ENCODE peak calls at places on chromosomes 13 and 19, in four cellular contexts. One of them, this sample, is unnamed.

GRCh38 chr13:25214371-25215252 is 42.5 kb upstream of the AMER2 start:
- DNase-seq in upper lobe of right lung: no peak
- DNase-seq in heart left ventricle: no peak
- DNase-seq in pancreas: no peak
- DNase-seq in this sample: peak; percentile 25

GRCh38 chr13:31588331-31588730 is 151.0 kb upstream of the RXFP2 start:
- DNase-seq in upper lobe of right lung: no peak
- DNase-seq in heart left ventricle: no peak
- DNase-seq in pancreas: no peak
- DNase-seq in this sample: no peak

GRCh38 chr13:61002686-61003085 is 413.0 kb downstream of the PCDH20 start:
- DNase-seq in pancreas: no peak
- DNase-seq in heart left ventricle: no peak
- DNase-seq in upper lobe of right lung: no peak
- DNase-seq in this sample: no peak

GRCh38 chr19:49801966-49802661 is 11.0 kb downstream of the FUZ start:
- DNase-seq in heart left ventricle: peak; percentile 94
- DNase-seq in upper lobe of right lung: no peak
- DNase-seq in pancreas: peak; percentile 96
- DNase-seq in this sample: no peak

GRCh38 chr13:33353210-33353609 is 67.7 kb upstream of the STARD13 start:
- DNase-seq in heart left ventricle: peak; percentile 67
- DNase-seq in upper lobe of right lung: peak; percentile 84
- DNase-seq in pancreas: no peak
- DNase-seq in this sample: no peak

GRCh38 chr13:105144936-105145335 is 1390.5 kb downstream of the EFNB2 start:
- DNase-seq in pancreas: no peak
- DNase-seq in heart left ventricle: no peak
- DNase-seq in upper lobe of right lung: no peak
- DNase-seq in this sample: no peak

GRCh38 chr13:113860579-113861432 is 3.1 kb downstream of the GAS6 start:
- DNase-seq in pancreas: peak; percentile 76
- DNase-seq in upper lobe of right lung: peak; percentile 80
- DNase-seq in heart left ventricle: peak; percentile 58
- DNase-seq in this sample: no peak

GRCh38 chr13:109510036-109510435 is 276.3 kb downstream of the IRS2 start:
- DNase-seq in upper lobe of right lung: no peak
- DNase-seq in pancreas: no peak
- DNase-seq in heart left ventricle: no peak
- DNase-seq in this sample: no peak

GRCh38 chr13:114027046-114027760 is 53.3 kb upstream of the C13orf46 start:
- DNase-seq in heart left ventricle: peak; percentile 80
- DNase-seq in pancreas: peak; percentile 61
- DNase-seq in upper lobe of right lung: no peak
- DNase-seq in this sample: no peak

GRCh38 chr19:46753420-46754155 is 7.3 kb upstream of the STRN4 start:
- DNase-seq in heart left ventricle: no peak
- DNase-seq in pancreas: peak; percentile 77
- DNase-seq in upper lobe of right lung: no peak
- DNase-seq in this sample: no peak

GRCh38 chr13:81406639-81407292 is 1065.8 kb upstream of the SPRY2 start:
- DNase-seq in heart left ventricle: no peak
- DNase-seq in upper lobe of right lung: no peak
- DNase-seq in pancreas: no peak
- DNase-seq in this sample: no peak

GRCh38 chr19:41189425-41190065 is 3.5 kb upstream of the CYP2S1 start:
- DNase-seq in upper lobe of right lung: no peak
- DNase-seq in heart left ventricle: no peak
- DNase-seq in pancreas: no peak
- DNase-seq in this sample: no peak

GRCh38 chr13:76879876-76880270 is 6.3 kb downstream of the KCTD12 start:
- DNase-seq in heart left ventricle: no peak
- DNase-seq in upper lobe of right lung: no peak
- DNase-seq in pancreas: no peak
- DNase-seq in this sample: no peak

GRCh38 chr13:50543767-50544166 is 299.7 kb downstream of the DLEU7 start:
- DNase-seq in pancreas: no peak
- DNase-seq in heart left ventricle: no peak
- DNase-seq in upper lobe of right lung: no peak
- DNase-seq in this sample: peak; percentile 13

GRCh38 chr13:113086031-113086750 is 19.4 kb upstream of the F7 start:
- DNase-seq in upper lobe of right lung: peak; percentile 38
- DNase-seq in pancreas: peak; percentile 44
- DNase-seq in heart left ventricle: peak; percentile 37
- DNase-seq in this sample: no peak

GRCh38 chr19:939922-940321 is 14.1 kb downstream of the ARID3A start:
- DNase-seq in upper lobe of right lung: no peak
- DNase-seq in pancreas: peak; percentile 70
- DNase-seq in heart left ventricle: peak; percentile 6
- DNase-seq in this sample: no peak

GRCh38 chr13:63901630-63902029 is 2486.0 kb upstream of the PCDH20 start:
- DNase-seq in upper lobe of right lung: no peak
- DNase-seq in pancreas: no peak
- DNase-seq in heart left ventricle: no peak
- DNase-seq in this sample: no peak

GRCh38 chr13:50509771-50510441 is 333.6 kb downstream of the DLEU7 start:
- DNase-seq in pancreas: no peak
- DNase-seq in upper lobe of right lung: no peak
- DNase-seq in heart left ventricle: no peak
- DNase-seq in this sample: peak; percentile 41

GRCh38 chr19:10748195-10748923 is 30.5 kb downstream of the DNM2 start:
- DNase-seq in pancreas: peak; percentile 64
- DNase-seq in heart left ventricle: no peak
- DNase-seq in upper lobe of right lung: no peak
- DNase-seq in this sample: no peak
- H3K27ac ChIP-seq in pancreas: peak overlapping the region; percentile 85
- H3K27ac ChIP-seq in heart left ventricle: peak overlapping the region; percentile 67
- H3K27ac ChIP-seq in upper lobe of right lung: peak overlapping the region; percentile 85
- H3K27ac ChIP-seq in this sample: no peak overlapping the region

GRCh38 chr19:44690131-44690440 is 8.9 kb upstream of the CEACAM16 start:
- DNase-seq in heart left ventricle: no peak
- DNase-seq in upper lobe of right lung: no peak
- DNase-seq in pancreas: no peak
- DNase-seq in this sample: no peak

GRCh38 chr19:44697670-44698034 is 1.3 kb upstream of the CEACAM16 start:
- DNase-seq in pancreas: no peak
- DNase-seq in heart left ventricle: no peak
- DNase-seq in upper lobe of right lung: no peak
- DNase-seq in this sample: no peak

GRCh38 chr19:44692379-44692721 is 6.6 kb upstream of the CEACAM16 start:
- DNase-seq in heart left ventricle: no peak
- DNase-seq in upper lobe of right lung: no peak
- DNase-seq in pancreas: no peak
- DNase-seq in this sample: no peak

GRCh38 chr19:44696939-44697669 is 1.8 kb upstream of the CEACAM16 start:
- DNase-seq in heart left ventricle: no peak
- DNase-seq in pancreas: peak; percentile 82
- DNase-seq in upper lobe of right lung: peak; percentile 76
- DNase-seq in this sample: no peak

DNA sequence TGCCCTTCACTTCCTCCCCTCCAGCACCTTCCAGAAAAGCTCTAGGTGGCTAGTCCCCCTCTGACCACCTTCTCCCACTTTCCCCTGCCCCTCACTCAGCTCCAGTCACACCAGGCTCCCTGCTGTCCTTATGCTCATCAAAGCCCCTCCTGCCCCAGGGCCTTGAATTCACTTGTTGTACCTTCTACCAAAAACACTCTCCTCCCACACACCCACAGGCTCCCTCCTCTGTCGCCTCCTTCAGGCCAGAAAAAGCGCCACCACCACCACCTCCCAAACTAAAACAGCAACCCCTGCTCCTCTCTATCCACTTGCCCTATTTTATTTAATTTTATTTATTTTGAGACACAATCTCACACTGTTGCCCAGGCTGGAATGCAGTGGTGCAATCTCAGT is 4.8 kb upstream of the CEACAM16 start:
- DNase-seq in pancreas: no peak
- DNase-seq in heart left ventricle: no peak
- DNase-seq in upper lobe of right lung: no peak
- DNase-seq in this sample: no peak
- TF ChIP-seq CTCF in pancreas: no peak
- TF ChIP-seq CTCF in heart left ventricle: peak; percentile 14
- TF ChIP-seq CTCF in upper lobe of right lung: peak; percentile 20
- TF ChIP-seq CTCF in this sample: peak; percentile 49

DNA sequence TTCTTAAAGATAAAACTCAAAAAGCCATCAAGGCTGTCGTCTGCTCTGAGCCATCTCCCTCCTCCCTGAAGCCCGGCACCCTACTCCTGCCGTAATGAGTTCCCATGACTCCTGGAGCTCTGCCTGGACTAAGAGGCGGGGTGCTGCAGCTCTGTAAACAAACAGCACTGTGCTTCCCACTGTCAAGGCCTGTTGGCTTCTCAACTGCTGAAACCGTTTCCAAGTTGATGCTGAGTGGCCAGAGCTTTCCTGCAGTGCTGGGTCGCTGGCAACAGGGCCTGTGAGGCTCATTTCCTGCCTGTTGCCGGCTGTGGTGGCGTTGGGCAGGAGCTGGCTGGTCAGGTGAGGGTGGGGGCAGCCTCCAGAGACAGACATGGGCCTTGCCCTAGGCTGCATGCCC is 26.7 kb upstream of the ISYNA1 start:
- DNase-seq in upper lobe of right lung: peak; percentile 78
- DNase-seq in heart left ventricle: no peak
- DNase-seq in pancreas: peak; percentile 83
- DNase-seq in this sample: no peak
- H3K4me1 ChIP-seq in upper lobe of right lung: peaks cover 48% of the 10 kb centered on the region
- H3K4me1 ChIP-seq in heart left ventricle: peaks cover 71% of the 10 kb centered on the region
- H3K4me1 ChIP-seq in pancreas: peaks cover 13% of the 10 kb centered on the region
- H3K4me1 ChIP-seq in this sample: peaks cover 14% of the 10 kb centered on the region

GRCh38 chr19:14375055-14375581 is 6.1 kb upstream of the ADGRE5 start:
- DNase-seq in heart left ventricle: peak; percentile 66
- DNase-seq in pancreas: no peak
- DNase-seq in upper lobe of right lung: peak; percentile 83
- DNase-seq in this sample: no peak
- H3K27ac ChIP-seq in heart left ventricle: peak overlapping the region; percentile 92
- H3K27ac ChIP-seq in pancreas: no peak overlapping the region
- H3K27ac ChIP-seq in upper lobe of right lung: peak overlapping the region; percentile 83
- H3K27ac ChIP-seq in this sample: no peak overlapping the region

GRCh38 chr19:44588753-44589112 is 24.6 kb upstream of the IGSF23 start:
- DNase-seq in heart left ventricle: no peak
- DNase-seq in pancreas: no peak
- DNase-seq in upper lobe of right lung: no peak
- DNase-seq in this sample: no peak

GRCh38 chr19:44585371-44586141 is 27.8 kb upstream of the IGSF23 start:
- DNase-seq in upper lobe of right lung: no peak
- DNase-seq in pancreas: no peak
- DNase-seq in heart left ventricle: no peak
- DNase-seq in this sample: no peak

GRCh38 chr19:44592451-44592890 is 20.9 kb upstream of the IGSF23 start:
- DNase-seq in upper lobe of right lung: no peak
- DNase-seq in heart left ventricle: no peak
- DNase-seq in pancreas: no peak
- DNase-seq in this sample: no peak

GRCh38 chr19:44590245-44591059 is 22.9 kb upstream of the IGSF23 start:
- DNase-seq in heart left ventricle: no peak
- DNase-seq in pancreas: no peak
- DNase-seq in upper lobe of right lung: no peak
- DNase-seq in this sample: no peak

DNA sequence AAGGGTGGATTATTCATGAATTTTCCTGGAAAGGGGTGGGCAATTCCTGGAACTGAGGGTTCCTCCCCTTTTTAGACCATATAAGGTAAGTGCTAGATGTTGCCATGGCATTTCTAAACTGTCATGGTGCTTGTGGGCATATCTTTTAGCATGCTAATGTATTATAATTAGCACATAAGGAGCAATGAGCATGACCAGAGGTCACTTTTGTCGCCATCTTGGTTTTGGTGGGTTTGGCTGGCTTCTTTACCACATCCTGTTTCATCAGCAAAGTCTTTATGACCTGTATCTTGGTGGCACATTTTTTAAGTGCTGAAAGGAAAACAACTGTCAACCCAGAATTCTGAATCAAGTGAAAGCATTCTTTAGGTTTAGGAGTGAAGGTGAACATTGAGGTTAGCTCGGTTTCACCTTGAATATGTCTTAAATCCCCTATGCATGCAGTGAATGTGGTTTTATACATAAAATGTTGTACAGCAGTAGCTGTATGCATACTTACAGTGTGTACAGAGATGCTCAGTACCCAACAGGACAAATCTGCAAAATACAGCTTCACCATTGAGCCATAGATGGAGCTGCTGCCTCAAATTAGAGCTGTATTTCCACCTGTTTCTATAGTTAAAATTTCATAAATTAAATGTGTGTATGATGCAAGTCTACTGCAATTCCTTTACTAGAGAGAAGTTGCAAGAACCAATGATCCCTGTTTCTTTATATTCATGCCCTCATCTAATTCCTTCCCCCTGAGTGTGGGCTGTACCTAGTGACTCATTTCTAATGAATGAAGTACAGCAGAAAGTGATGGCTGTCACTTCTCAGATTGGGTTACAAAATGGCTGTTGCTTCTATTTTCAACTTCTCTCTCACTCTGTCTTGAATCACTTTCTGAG is 25.3 kb upstream of the IGSF23 start:
- DNase-seq in upper lobe of right lung: no peak
- DNase-seq in heart left ventricle: no peak
- DNase-seq in pancreas: no peak
- DNase-seq in this sample: peak; percentile 85
- TF ChIP-seq CTCF in upper lobe of right lung: no peak
- TF ChIP-seq CTCF in heart left ventricle: peak; percentile 38
- TF ChIP-seq CTCF in pancreas: no peak
- TF ChIP-seq CTCF in this sample: peak; percentile 64

DNA sequence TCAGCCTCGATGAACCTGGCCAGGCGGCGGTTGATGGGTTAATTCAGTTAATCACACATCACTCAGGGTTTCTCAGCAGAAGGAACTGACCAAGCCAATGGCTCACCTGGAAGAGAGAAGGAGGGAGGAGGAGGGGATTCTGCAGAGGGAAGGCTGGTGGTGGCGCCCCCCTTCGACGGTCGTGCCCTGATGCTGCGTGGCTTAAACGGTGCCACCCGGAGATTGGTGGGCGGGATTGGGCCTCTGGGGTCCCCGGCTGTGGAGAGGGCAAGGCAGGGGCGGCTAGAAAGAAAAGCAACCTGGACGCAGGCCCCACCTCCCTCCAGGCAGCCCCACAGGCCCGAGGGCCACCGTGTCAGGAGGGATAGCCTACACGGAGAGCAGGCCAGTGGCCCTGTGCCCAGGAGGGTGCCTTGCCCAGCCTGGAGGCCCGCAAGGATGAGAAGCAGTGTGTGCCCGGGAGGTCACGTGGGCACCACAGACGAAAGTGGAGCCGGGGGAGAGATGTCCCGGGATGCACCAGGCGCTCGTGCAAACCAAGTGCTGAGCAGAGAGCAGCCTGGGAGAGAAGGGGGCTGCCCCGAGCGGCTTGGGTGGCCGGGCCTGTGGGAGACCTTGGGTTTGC is 16.0 kb downstream of the CSNK1G2 start:
- DNase-seq in upper lobe of right lung: peak; percentile 61
- DNase-seq in pancreas: peak; percentile 62
- DNase-seq in heart left ventricle: peak; percentile 61
- DNase-seq in this sample: no peak
- H3K4me1 ChIP-seq in upper lobe of right lung: no peaks in the 10 kb centered on the region
- H3K4me1 ChIP-seq in pancreas: no peaks in the 10 kb centered on the region
- H3K4me1 ChIP-seq in heart left ventricle: no peaks in the 10 kb centered on the region
- H3K4me1 ChIP-seq in this sample: no peaks in the 10 kb centered on the region